ENCODE peak calls at places on chromosomes 2 and 18, in six cellular contexts. Z, K, L, B, S and P are unnamed samples.

GRCh38 chr18:41719808-41720207 is 235.2 kb upstream of the PIK3C3 start:
- DNase-seq in Z (no peak), S (no peak), K (peak), L (no peak), B (no peak), P (no peak)

GRCh38 chr18:59536181-59536580 is 161.0 kb downstream of the CCBE1 start:
- DNase-seq in K (no peak), B (no peak), S (no peak), Z (no peak), L (no peak), P (no peak)

GRCh38 chr2:141513853-141514252 is 617.0 kb downstream of the LRP1B start:
- DNase-seq in B (no peak), K (no peak), S (no peak), Z (no peak), L (no peak), P (no peak)

GRCh38 chr18:9629709-9630108 is 15.3 kb upstream of the PPP4R1 start:
- DNase-seq in K (no peak), L (peak), Z (no peak), B (peak), S (no peak), P (no peak)

GRCh38 chr2:88903744-88904353 is 212.4 kb downstream of the RPIA start:
- DNase-seq in B (no peak), S (no peak), L (peak), K (no peak), Z (no peak), P (no peak)

GRCh38 chr2:37573406-37573805 is 98.0 kb downstream of the CDC42EP3 start:
- DNase-seq in S (no peak), L (no peak), K (no peak), Z (no peak), B (no peak), P (no peak)

GRCh38 chr2:236777408-236777807 is 207.8 kb downstream of the ACKR3 start:
- DNase-seq in B (no peak), K (no peak), Z (no peak), S (no peak), L (no peak), P (no peak)

GRCh38 chr2:46325178-46325928 is 28.1 kb downstream of the EPAS1 start:
- DNase-seq in Z (no peak), S (no peak), L (no peak), K (no peak), B (no peak), P (no peak)

GRCh38 chr2:54204476-54204875 is 51.6 kb downstream of the TSPYL6 start:
- DNase-seq in B (no peak), S (no peak), Z (no peak), K (no peak), L (no peak), P (no peak)

GRCh38 chr18:59220164-59220783 is 316 bp downstream of the GRP start:
- DNase-seq in K (no peak), L (peak), S (no peak), Z (no peak), B (peak), P (no peak)

GRCh38 chr18:13259701-13260100 is 41.1 kb downstream of the LDLRAD4 start:
- DNase-seq in L (no peak), S (no peak), Z (no peak), B (no peak), K (no peak), P (no peak)

GRCh38 chr2:43676322-43677050 is at the start of gene C1GALT1C1L:
- DNase-seq in B (no peak), S (peak), Z (peak), L (peak), K (peak), P (peak)

GRCh38 chr2:190535586-190535985 is 1.1 kb upstream of the NEMP2 start:
- DNase-seq in S (no peak), B (no peak), Z (no peak), L (no peak), K (no peak), P (no peak)

GRCh38 chr2:237723613-237724012 is 75.0 kb upstream of the RBM44 start:
- DNase-seq in K (peak), B (peak), L (peak), Z (no peak), S (peak), P (no peak)

GRCh38 chr2:73202156-73203054 is at the start of gene NOTO:
- DNase-seq in L (no peak), K (peak), B (peak), S (no peak), Z (no peak), P (no peak)

GRCh38 chr2:216023055-216023648 is 9.8 kb upstream of the MREG start:
- DNase-seq in B (peak), Z (peak), S (no peak), K (peak), L (peak), P (peak)

GRCh38 chr18:39839782-39840181 is 2115.3 kb upstream of the PIK3C3 start:
- DNase-seq in S (no peak), B (no peak), Z (no peak), L (no peak), K (no peak), P (no peak)

GRCh38 chr2:218217366-218218309 is 649 bp downstream of the ARPC2 start:
- DNase-seq in S (peak), K (peak), Z (peak), L (peak), B (peak), P (peak)

GRCh38 chr2:156319811-156320490 is 12.6 kb downstream of the NR4A2 start:
- DNase-seq in S (peak), L (peak), Z (no peak), K (peak), B (peak), P (no peak)

GRCh38 chr2:228841877-228842276 is 429.2 kb downstream of the PID1 start:
- DNase-seq in S (no peak), Z (no peak), L (no peak), K (peak), B (no peak), P (no peak)

GRCh38 chr2:43059183-43059897 is 167.1 kb downstream of the ZFP36L2 start:
- DNase-seq in K (peak), Z (peak), S (peak), L (no peak), B (no peak), P (peak)

GRCh38 chr2:96694279-96694678 is 45.6 kb downstream of the LMAN2L start:
- DNase-seq in Z (no peak), L (no peak), B (peak), S (no peak), K (no peak), P (no peak)

GRCh38 chr2:153059338-153060052 is 341.1 kb downstream of the ARL6IP6 start:
- DNase-seq in Z (no peak), B (peak), S (no peak), K (peak), L (no peak), P (no peak)

GRCh38 chr2:64837925-64838641 is 151.1 kb upstream of the SLC1A4 start:
- DNase-seq in Z (no peak), S (peak), L (no peak), K (no peak), B (no peak), P (no peak)

GRCh38 chr2:153474407-153474806 is 4.2 kb downstream of the RPRM start:
- DNase-seq in B (no peak), S (no peak), K (no peak), Z (no peak), L (peak), P (no peak)

GRCh38 chr2:80148906-80149305 is 155.6 kb downstream of the LRRTM1 start:
- DNase-seq in S (no peak), Z (no peak), K (no peak), B (no peak), L (no peak), P (no peak)

GRCh38 chr2:33210626-33211025 is 263.9 kb downstream of the LTBP1 start:
- DNase-seq in Z (no peak), B (peak), S (no peak), K (peak), L (no peak), P (peak)

GRCh38 chr2:238887616-238888015 is 39.7 kb downstream of the TWIST2 start:
- DNase-seq in B (no peak), L (no peak), Z (no peak), K (no peak), S (no peak), P (no peak)

GRCh38 chr2:19611491-19612332 is 253.3 kb upstream of the OSR1 start:
- DNase-seq in L (no peak), Z (no peak), S (no peak), B (no peak), K (peak), P (no peak)

GRCh38 chr2:204219196-204219595 is 282.6 kb downstream of the ICOS start:
- DNase-seq in L (no peak), S (no peak), B (no peak), Z (no peak), K (no peak), P (no peak)

GRCh38 chr2:204218040-204218439 is 281.5 kb downstream of the ICOS start:
- DNase-seq in L (no peak), S (no peak), B (no peak), K (no peak), Z (no peak), P (no peak)

GRCh38 chr2:204223544-204223943 is 287.0 kb downstream of the ICOS start:
- DNase-seq in B (no peak), S (no peak), K (no peak), Z (no peak), L (no peak), P (no peak)

GRCh38 chr2:204225633-204226032 is 289.1 kb downstream of the ICOS start:
- DNase-seq in B (no peak), S (no peak), L (no peak), Z (no peak), K (no peak), P (no peak)

DNA sequence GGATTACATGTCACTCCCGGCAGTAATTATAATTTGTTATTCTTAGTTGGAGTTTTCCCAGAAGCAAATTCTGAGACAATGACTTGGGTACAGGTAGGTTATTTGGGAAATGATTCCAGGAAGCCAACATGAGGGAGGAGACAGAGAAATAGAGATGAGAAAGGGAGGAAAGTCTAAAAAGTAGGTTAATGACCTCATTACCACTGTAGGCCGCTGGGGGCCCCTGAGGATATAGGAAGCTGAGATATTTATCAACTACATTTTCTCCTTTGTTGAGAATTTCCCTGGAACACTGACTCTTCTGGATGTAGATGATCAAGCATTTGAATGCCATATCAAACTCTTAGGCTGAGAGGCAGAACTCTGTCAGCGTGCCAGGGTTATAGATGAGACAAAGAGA is 284.3 kb downstream of the ICOS start:
- DNase-seq in K (no peak), L (no peak), S (no peak), B (no peak), Z (no peak), P (no peak)
- TF ChIP-seq CTCF in K (no peak), L (no peak), S (no peak), B (no peak), Z (no peak), P (no peak)

DNA sequence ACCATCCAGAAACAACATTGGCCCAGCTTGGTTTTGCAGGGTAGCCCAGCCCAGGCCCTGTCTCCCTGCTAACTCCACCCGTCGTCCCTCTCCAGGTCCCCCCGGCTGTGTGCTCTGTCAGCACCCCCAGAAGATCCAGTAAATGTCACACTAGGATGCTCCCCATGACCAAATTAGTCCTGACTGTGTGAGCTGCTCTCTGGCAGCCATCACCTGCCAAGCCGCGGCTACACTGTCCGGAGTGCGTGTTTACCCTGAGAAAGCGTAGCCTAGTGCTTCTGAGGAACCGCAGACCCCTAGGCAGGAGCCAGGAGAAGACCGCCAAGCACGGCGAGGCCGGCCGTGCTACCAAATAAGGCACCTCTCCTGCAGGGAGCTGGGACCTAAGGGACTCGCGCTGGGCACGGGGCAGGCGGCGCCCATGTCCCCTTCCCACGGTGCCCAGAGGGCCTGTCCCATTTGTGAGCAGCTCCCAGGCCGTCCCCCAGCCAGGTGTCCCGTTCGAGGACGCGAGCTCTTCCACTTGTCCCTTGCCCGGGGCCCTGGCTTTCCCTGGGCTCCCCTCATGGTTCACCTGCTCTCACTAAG is 849.9 kb downstream of the RNF144A start:
- DNase-seq in B (no peak), L (no peak), Z (no peak), S (no peak), K (no peak), P (no peak)
- H3K27ac ChIP-seq in B (no peak), L (no peak), Z (no peak), S (no peak), K (no peak), P (no peak)

GRCh38 chr2:9205963-9206948 is at the start of gene ASAP2:
- DNase-seq in K (peak), B (peak), S (peak), L (peak), Z (no peak), P (peak)
- TF ChIP-seq CTCF in K (peak), B (peak), S (peak), L (peak), Z (peak), P (peak)

DNA sequence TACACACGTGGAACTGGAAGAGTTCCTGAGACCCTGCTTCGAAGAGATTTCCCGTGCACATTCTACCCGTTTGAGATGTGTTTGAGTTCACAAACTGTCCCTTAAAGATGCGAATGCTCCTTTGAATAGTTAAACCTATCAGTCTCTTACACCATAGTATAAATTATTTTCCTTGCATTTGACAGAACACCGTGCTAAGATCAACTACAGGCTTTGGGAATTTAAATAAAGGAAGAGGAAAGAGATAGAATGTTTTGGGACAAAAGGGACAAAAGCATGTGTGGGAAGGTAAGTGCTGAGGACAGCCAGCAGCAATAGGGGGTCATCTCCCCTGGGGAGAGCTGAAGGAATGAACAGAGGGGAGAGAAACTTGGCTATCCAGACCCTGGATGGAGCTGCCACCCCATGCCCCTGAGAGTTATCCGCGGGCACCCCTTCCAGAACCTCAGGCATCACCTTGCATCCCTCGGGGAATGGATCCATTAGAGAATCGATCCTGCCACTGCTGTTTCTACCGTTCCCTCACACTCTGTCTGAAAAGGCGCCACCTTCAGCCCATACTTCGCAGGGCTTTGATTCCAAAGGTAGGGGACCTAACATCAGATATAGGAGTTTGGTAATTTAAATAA is 890 bp upstream of the ADCY3 start:
- DNase-seq in B (peak), Z (peak), L (peak), S (no peak), K (no peak), P (no peak)
- H3K27ac ChIP-seq in B (no peak), Z (no peak), L (peak), S (no peak), K (no peak), P (no peak)

GRCh38 chr2:209331291-209331844 is 92.5 kb upstream of the MAP2 start:
- DNase-seq in L (peak), K (peak), S (no peak), Z (no peak), B (peak), P (no peak)

GRCh38 chr2:209334188-209335017 is 89.4 kb upstream of the MAP2 start:
- DNase-seq in S (peak), B (peak), Z (no peak), L (peak), K (peak), P (peak)
- TF ChIP-seq CTCF in S (peak), B (peak), Z (peak), L (peak), K (peak), P (peak)

GRCh38 chr18:25233582-25234362 is 118.2 kb downstream of the ZNF521 start:
- DNase-seq in Z (no peak), B (no peak), L (no peak), K (no peak), S (no peak), P (no peak)
- H3K27ac ChIP-seq in Z (no peak), B (no peak), L (no peak), K (no peak), S (peak), P (no peak)

GRCh38 chr2:4420032-4420431 is 716.7 kb downstream of the DCDC2C start:
- DNase-seq in B (peak), K (no peak), S (no peak), L (no peak), Z (no peak), P (no peak)
- TF ChIP-seq CTCF in B (peak), K (no peak), S (no peak), L (no peak), Z (no peak), P (no peak)

GRCh38 chr18:47912343-47912742 is 18.1 kb downstream of the SMAD2 start:
- DNase-seq in Z (no peak), K (peak), L (no peak), S (no peak), B (no peak), P (no peak)
- H3K27ac ChIP-seq in Z (no peak), K (peak), L (no peak), S (peak), B (no peak), P (peak)